ENCODE peak calls at places on chromosome 16, in five cellular contexts. One of them, this sample, is unnamed.

GRCh38 chr16:48373258-48374050 is 11.8 kb downstream of the SIAH1 start:
- DNase-seq in Panc1: no peak
- DNase-seq in heart left ventricle: no peak
- DNase-seq in breast epithelium: no peak
- DNase-seq in lower lobe of right lung: no peak
- DNase-seq in this sample: no peak

GRCh38 chr16:50611332-50611934 is 63.2 kb downstream of the NKD1 start:
- DNase-seq in Panc1: no peak
- DNase-seq in heart left ventricle: no peak
- DNase-seq in breast epithelium: no peak
- DNase-seq in lower lobe of right lung: no peak
- DNase-seq in this sample: no peak

GRCh38 chr16:78386925-78387324 is 287.5 kb downstream of the WWOX start:
- DNase-seq in Panc1: no peak
- DNase-seq in heart left ventricle: no peak
- DNase-seq in breast epithelium: no peak
- DNase-seq in lower lobe of right lung: no peak
- DNase-seq in this sample: no peak

GRCh38 chr16:89808453-89808939 is 8.0 kb downstream of the FANCA start:
- DNase-seq in Panc1: no peak
- DNase-seq in heart left ventricle: no peak
- DNase-seq in breast epithelium: no peak
- DNase-seq in lower lobe of right lung: no peak
- DNase-seq in this sample: no peak

GRCh38 chr16:50267651-50268050 is 1.3 kb downstream of the ADCY7 start:
- DNase-seq in Panc1: no peak
- DNase-seq in heart left ventricle: no peak
- DNase-seq in breast epithelium: no peak
- DNase-seq in lower lobe of right lung: peak; percentile 51
- DNase-seq in this sample: no peak

GRCh38 chr16:82509636-82510035 is 117.1 kb upstream of the CDH13 start:
- DNase-seq in Panc1: no peak
- DNase-seq in heart left ventricle: no peak
- DNase-seq in breast epithelium: no peak
- DNase-seq in lower lobe of right lung: no peak
- DNase-seq in this sample: no peak

GRCh38 chr16:52283018-52283417 is 263.9 kb downstream of the TOX3 start:
- DNase-seq in Panc1: no peak
- DNase-seq in heart left ventricle: no peak
- DNase-seq in breast epithelium: no peak
- DNase-seq in lower lobe of right lung: no peak
- DNase-seq in this sample: no peak

GRCh38 chr16:66304151-66304550 is 62.3 kb upstream of the CDH5 start:
- DNase-seq in Panc1: no peak
- DNase-seq in heart left ventricle: no peak
- DNase-seq in breast epithelium: no peak
- DNase-seq in lower lobe of right lung: no peak
- DNase-seq in this sample: no peak

GRCh38 chr16:48914070-48914469 is 304.1 kb upstream of the N4BP1 start:
- DNase-seq in Panc1: no peak
- DNase-seq in heart left ventricle: no peak
- DNase-seq in breast epithelium: no peak
- DNase-seq in lower lobe of right lung: no peak
- DNase-seq in this sample: no peak

GRCh38 chr16:69848635-69849545 is 86.8 kb downstream of the WWP2 start:
- DNase-seq in Panc1: no peak
- DNase-seq in heart left ventricle: peak; percentile 92
- DNase-seq in breast epithelium: peak; percentile 83
- DNase-seq in lower lobe of right lung: peak; percentile 61
- DNase-seq in this sample: peak; percentile 90

GRCh38 chr16:19170043-19170655 is 2.1 kb downstream of the SYT17 start:
- DNase-seq in Panc1: no peak
- DNase-seq in heart left ventricle: no peak
- DNase-seq in breast epithelium: no peak
- DNase-seq in lower lobe of right lung: no peak
- DNase-seq in this sample: no peak

GRCh38 chr16:78791011-78791410 is 691.6 kb downstream of the WWOX start:
- DNase-seq in Panc1: no peak
- DNase-seq in heart left ventricle: no peak
- DNase-seq in breast epithelium: no peak
- DNase-seq in lower lobe of right lung: no peak
- DNase-seq in this sample: no peak

GRCh38 chr16:12547608-12547922 is 256.1 kb downstream of the CPPED1 start:
- DNase-seq in Panc1: no peak
- DNase-seq in heart left ventricle: no peak
- DNase-seq in breast epithelium: no peak
- DNase-seq in lower lobe of right lung: no peak
- DNase-seq in this sample: no peak

GRCh38 chr16:80045944-80046660 is 445.6 kb upstream of the MAF start:
- DNase-seq in Panc1: no peak
- DNase-seq in heart left ventricle: no peak
- DNase-seq in breast epithelium: no peak
- DNase-seq in lower lobe of right lung: no peak
- DNase-seq in this sample: no peak

GRCh38 chr16:25037221-25037620 is 22.1 kb upstream of the ARHGAP17 start:
- DNase-seq in Panc1: no peak
- DNase-seq in heart left ventricle: no peak
- DNase-seq in breast epithelium: no peak
- DNase-seq in lower lobe of right lung: no peak
- DNase-seq in this sample: no peak

GRCh38 chr16:49876716-49877129 is 20.8 kb upstream of the ZNF423 start:
- DNase-seq in Panc1: no peak
- DNase-seq in heart left ventricle: peak; percentile 71
- DNase-seq in breast epithelium: peak; percentile 59
- DNase-seq in lower lobe of right lung: peak; percentile 73
- DNase-seq in this sample: peak; percentile 72

GRCh38 chr16:68640972-68641371 is 4.1 kb upstream of the CDH3 start:
- DNase-seq in Panc1: no peak
- DNase-seq in heart left ventricle: no peak
- DNase-seq in breast epithelium: no peak
- DNase-seq in lower lobe of right lung: peak; percentile 0
- DNase-seq in this sample: no peak

GRCh38 chr16:75559564-75560372 is 3.7 kb upstream of the TMEM231 start:
- DNase-seq in Panc1: no peak
- DNase-seq in heart left ventricle: peak; percentile 42
- DNase-seq in breast epithelium: no peak
- DNase-seq in lower lobe of right lung: no peak
- DNase-seq in this sample: no peak

GRCh38 chr16:6957676-6958075 is 375.0 kb upstream of the RBFOX1 start:
- DNase-seq in Panc1: no peak
- DNase-seq in heart left ventricle: no peak
- DNase-seq in breast epithelium: no peak
- DNase-seq in lower lobe of right lung: no peak
- DNase-seq in this sample: no peak

GRCh38 chr16:35239561-35239960 is 1780.1 kb downstream of the TP53TG3F start:
- DNase-seq in Panc1: no peak
- DNase-seq in heart left ventricle: no peak
- DNase-seq in breast epithelium: no peak
- DNase-seq in lower lobe of right lung: no peak
- DNase-seq in this sample: no peak

GRCh38 chr16:56351481-56351880 is 73.9 kb downstream of the AMFR start:
- DNase-seq in Panc1: no peak
- DNase-seq in heart left ventricle: no peak
- DNase-seq in breast epithelium: no peak
- DNase-seq in lower lobe of right lung: no peak
- DNase-seq in this sample: no peak

GRCh38 chr16:88676502-88677242 is 9.6 kb downstream of the SNAI3 start:
- DNase-seq in Panc1: no peak
- DNase-seq in heart left ventricle: no peak
- DNase-seq in breast epithelium: no peak
- DNase-seq in lower lobe of right lung: no peak
- DNase-seq in this sample: no peak

GRCh38 chr16:70711211-70711978 is 25.5 kb upstream of the MTSS2 start:
- DNase-seq in Panc1: no peak
- DNase-seq in heart left ventricle: no peak
- DNase-seq in breast epithelium: no peak
- DNase-seq in lower lobe of right lung: no peak
- DNase-seq in this sample: no peak

GRCh38 chr16:87845807-87846619 is 23.3 kb downstream of the SLC7A5 start:
- DNase-seq in Panc1: no peak
- DNase-seq in heart left ventricle: no peak
- DNase-seq in breast epithelium: no peak
- DNase-seq in lower lobe of right lung: no peak
- DNase-seq in this sample: no peak

GRCh38 chr16:30401768-30402425 is 5.5 kb upstream of the ZNF771 start:
- DNase-seq in Panc1: no peak
- DNase-seq in heart left ventricle: no peak
- DNase-seq in breast epithelium: no peak
- DNase-seq in lower lobe of right lung: no peak
- DNase-seq in this sample: no peak

GRCh38 chr16:29877266-29877961 is 14.4 kb upstream of the CDIPT start:
- DNase-seq in Panc1: no peak
- DNase-seq in heart left ventricle: no peak
- DNase-seq in breast epithelium: no peak
- DNase-seq in lower lobe of right lung: peak; percentile 81
- DNase-seq in this sample: no peak

GRCh38 chr16:78957328-78958100 is 643.0 kb downstream of the MAF start:
- DNase-seq in Panc1: no peak
- DNase-seq in heart left ventricle: no peak
- DNase-seq in breast epithelium: no peak
- DNase-seq in lower lobe of right lung: no peak
- DNase-seq in this sample: no peak

GRCh38 chr16:55467898-55468297 is 11.1 kb upstream of the MMP2 start:
- DNase-seq in Panc1: no peak
- DNase-seq in heart left ventricle: no peak
- DNase-seq in breast epithelium: no peak
- DNase-seq in lower lobe of right lung: no peak
- DNase-seq in this sample: no peak

GRCh38 chr16:70695351-70696070 is 9.7 kb upstream of the MTSS2 start:
- DNase-seq in Panc1: no peak
- DNase-seq in heart left ventricle: peak; percentile 71
- DNase-seq in breast epithelium: no peak
- DNase-seq in lower lobe of right lung: peak; percentile 73
- DNase-seq in this sample: no peak

GRCh38 chr16:88034770-88035169 is 83.5 kb downstream of the BANP start:
- DNase-seq in Panc1: no peak
- DNase-seq in heart left ventricle: no peak
- DNase-seq in breast epithelium: peak; percentile 15
- DNase-seq in lower lobe of right lung: no peak
- DNase-seq in this sample: no peak

DNA sequence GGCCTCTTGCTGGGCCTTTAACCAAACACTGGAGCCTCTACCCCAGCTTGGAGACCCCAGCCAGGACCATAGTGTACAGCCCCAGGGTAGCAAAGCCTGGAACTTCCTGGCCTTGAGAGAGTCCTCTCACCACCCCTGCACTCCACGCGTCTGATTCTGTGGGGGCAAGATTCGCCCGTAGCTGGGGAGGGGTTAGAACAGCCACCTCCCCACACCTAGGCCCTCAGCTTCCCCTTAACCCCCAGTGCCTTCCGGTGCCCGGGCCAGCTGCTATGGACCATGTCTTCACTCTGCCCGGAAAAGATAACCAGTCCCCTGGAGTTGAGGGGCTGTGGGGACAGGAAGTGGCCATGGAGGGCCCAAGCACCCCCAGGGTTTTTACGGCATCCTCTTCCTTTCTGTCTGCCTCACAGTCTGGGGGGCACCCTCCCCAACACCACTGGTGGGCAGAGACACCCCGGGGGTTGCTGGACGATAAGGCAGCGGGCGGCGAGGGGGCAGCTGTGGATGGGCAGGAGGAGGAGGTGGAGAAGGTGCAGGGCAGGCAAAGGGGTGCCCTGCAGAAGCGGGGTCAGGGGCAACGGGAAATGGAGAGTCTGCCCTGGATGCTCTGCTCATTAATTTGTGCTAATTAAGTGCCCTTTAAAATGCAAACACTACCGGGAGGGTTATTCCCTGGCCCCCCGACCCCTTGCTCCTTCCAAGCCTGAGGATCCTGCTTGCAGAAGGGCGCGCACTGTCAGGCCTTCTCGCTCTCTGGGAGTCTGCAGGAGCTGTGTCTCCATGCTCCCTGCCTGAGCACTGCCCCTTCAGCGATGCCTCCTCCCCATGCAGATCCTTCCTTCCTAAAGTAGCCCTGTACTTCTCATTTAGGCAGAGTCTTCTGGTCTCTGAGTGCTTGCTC is 2.4 kb downstream of the PRSS27 start:
- DNase-seq in Panc1: no peak
- DNase-seq in heart left ventricle: no peak
- DNase-seq in breast epithelium: no peak
- DNase-seq in lower lobe of right lung: no peak
- DNase-seq in this sample: no peak
- TF ChIP-seq CTCF in Panc1: no peak
- TF ChIP-seq CTCF in heart left ventricle: no peak
- TF ChIP-seq CTCF in breast epithelium: no peak
- TF ChIP-seq CTCF in lower lobe of right lung: no peak
- TF ChIP-seq CTCF in this sample: no peak

GRCh38 chr16:73053379-73054130 is 5.6 kb upstream of the ZFHX3 start:
- DNase-seq in Panc1: no peak
- DNase-seq in heart left ventricle: no peak
- DNase-seq in breast epithelium: no peak
- DNase-seq in lower lobe of right lung: no peak
- DNase-seq in this sample: no peak

GRCh38 chr16:73054131-73054496 is 6.2 kb upstream of the ZFHX3 start:
- DNase-seq in Panc1: no peak
- DNase-seq in heart left ventricle: no peak
- DNase-seq in breast epithelium: no peak
- DNase-seq in lower lobe of right lung: no peak
- DNase-seq in this sample: no peak

GRCh38 chr16:73052441-73053030 is 4.6 kb upstream of the ZFHX3 start:
- DNase-seq in Panc1: no peak
- DNase-seq in heart left ventricle: no peak
- DNase-seq in breast epithelium: no peak
- DNase-seq in lower lobe of right lung: no peak
- DNase-seq in this sample: no peak

GRCh38 chr16:73051903-73052302 is 4.0 kb upstream of the ZFHX3 start:
- DNase-seq in Panc1: no peak
- DNase-seq in heart left ventricle: no peak
- DNase-seq in breast epithelium: no peak
- DNase-seq in lower lobe of right lung: no peak
- DNase-seq in this sample: no peak

DNA sequence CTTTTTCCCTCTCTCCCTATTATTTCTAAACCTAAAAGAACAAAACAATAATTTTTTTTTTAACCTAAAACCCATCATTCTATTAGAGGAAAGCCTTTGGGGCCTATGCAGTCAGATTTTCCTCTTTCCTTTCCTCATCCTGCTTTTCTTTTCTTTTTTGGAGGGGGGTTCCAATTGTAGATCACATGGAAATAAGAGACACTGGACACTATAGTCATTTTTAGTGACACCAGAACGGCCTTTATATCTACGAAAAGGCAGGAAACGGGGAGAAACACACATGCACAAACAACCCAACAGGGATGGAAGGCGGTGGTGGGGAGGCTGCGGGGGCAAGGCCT is 5.1 kb upstream of the ZFHX3 start:
- DNase-seq in Panc1: no peak
- DNase-seq in heart left ventricle: no peak
- DNase-seq in breast epithelium: no peak
- DNase-seq in lower lobe of right lung: no peak
- DNase-seq in this sample: no peak
- H3K4me3 ChIP-seq in Panc1: peak overlapping the region; percentile 64
- H3K4me3 ChIP-seq in heart left ventricle: peak overlapping the region; percentile 22
- H3K4me3 ChIP-seq in breast epithelium: no peak overlapping the region
- H3K4me3 ChIP-seq in lower lobe of right lung: no peak overlapping the region
- H3K4me3 ChIP-seq in this sample: no peak overlapping the region

GRCh38 chr16:86447228-86447627 is 63.1 kb upstream of the FOXF1 start:
- DNase-seq in Panc1: no peak
- DNase-seq in heart left ventricle: no peak
- DNase-seq in breast epithelium: no peak
- DNase-seq in lower lobe of right lung: no peak
- DNase-seq in this sample: no peak
- TF ChIP-seq CTCF in Panc1: no peak
- TF ChIP-seq CTCF in heart left ventricle: no peak
- TF ChIP-seq CTCF in breast epithelium: no peak
- TF ChIP-seq CTCF in lower lobe of right lung: no peak
- TF ChIP-seq CTCF in this sample: no peak

GRCh38 chr16:10878644-10879498 is 1.9 kb downstream of the CIITA start:
- DNase-seq in Panc1: no peak
- DNase-seq in heart left ventricle: peak; percentile 40
- DNase-seq in breast epithelium: no peak
- DNase-seq in lower lobe of right lung: peak; percentile 86
- DNase-seq in this sample: no peak
- H3K4me3 ChIP-seq in Panc1: peak overlapping the region; percentile 41
- H3K4me3 ChIP-seq in heart left ventricle: peak overlapping the region; percentile 78
- H3K4me3 ChIP-seq in breast epithelium: peak overlapping the region; percentile 68
- H3K4me3 ChIP-seq in lower lobe of right lung: peak overlapping the region; percentile 73
- H3K4me3 ChIP-seq in this sample: peak overlapping the region; percentile 39